ENCODE peak calls at places on chromosome 22, in five cellular contexts. W is stimulated activated CD4-positive, alpha-beta T cell treated with anti-CD3 and anti-CD28 coated beads, Interleukin-12 subunit alpha, Interleukin-12 subunit beta, amount 100 ng/mL, for 48 hours; T is endothelial cell; B is cardiac septum; Q is GM10248. N is an unnamed sample.

GRCh38 chr22:19463491-19464469 is 15.2 kb downstream of the UFD1 start:
- DNase-seq in Q (no peak), B (no peak), T (no peak), W (no peak), N (no peak)

GRCh38 chr22:30253205-30253852 is 6.8 kb upstream of the LIF start:
- DNase-seq in Q (no peak), B (no peak), W (no peak), T (no peak), N (no peak)

GRCh38 chr22:30869996-30870395 is 98.6 kb downstream of the MORC2 start:
- DNase-seq in T (no peak), Q (no peak), W (no peak), B (peak; percentile 56), N (no peak)

GRCh38 chr22:45720875-45721378 is 49.3 kb downstream of the ATXN10 start:
- DNase-seq in B (no peak), Q (no peak), T (no peak), W (no peak), N (no peak)

GRCh38 chr22:28674121-28674563 is 5.5 kb downstream of the TTC28 start:
- DNase-seq in T (no peak), W (no peak), Q (peak; percentile 61), B (no peak), N (no peak)

GRCh38 chr22:36385491-36386350 is 2.0 kb downstream of the MYH9 start:
- DNase-seq in T (no peak), Q (no peak), W (no peak), B (no peak), N (peak; percentile 72)

GRCh38 chr22:23243006-23243573 is 62.8 kb downstream of the BCR start:
- DNase-seq in Q (peak; percentile 65), T (no peak), W (peak; percentile 69), B (no peak), N (peak; percentile 56)

GRCh38 chr22:49333206-49333605 is 494.5 kb downstream of the BRD1 start:
- DNase-seq in W (no peak), B (no peak), T (no peak), Q (peak; percentile 6), N (no peak)

GRCh38 chr22:40487663-40488249 is 117.4 kb downstream of the SGSM3 start:
- DNase-seq in B (no peak), T (no peak), Q (peak; percentile 43), W (no peak), N (no peak)

GRCh38 chr22:41910050-41910598 is 4.8 kb downstream of the SHISA8 start:
- DNase-seq in B (no peak), W (no peak), Q (no peak), T (peak; percentile 42), N (no peak)

GRCh38 chr22:40190501-40190900 is 12.8 kb downstream of the TNRC6B start:
- DNase-seq in T (no peak), Q (no peak), W (no peak), B (no peak), N (no peak)